ENCODE peak calls at places on chromosome 16, in nine cellular contexts. One of them, this sample, is unnamed.

GRCh38 chr16:59432934-59433333 is 698.8 kb upstream of the GOT2 start:
- DNase-seq in neural progenitor cell: no peak
- DNase-seq in CD14-positive monocyte: no peak
- DNase-seq in HFF-Myc: no peak
- DNase-seq in B cell: no peak
- DNase-seq in glutamatergic neuron: no peak
- DNase-seq in neural crest cell: no peak
- DNase-seq in mesothelial cell of epicardium: no peak
- DNase-seq in right lobe of liver: no peak
- DNase-seq in this sample: no peak

GRCh38 chr16:20901441-20902112 is 1.0 kb downstream of the LYRM1 start:
- DNase-seq in neural progenitor cell: peak
- DNase-seq in CD14-positive monocyte: peak
- DNase-seq in HFF-Myc: no peak
- DNase-seq in B cell: peak
- DNase-seq in glutamatergic neuron: peak
- DNase-seq in neural crest cell: peak
- DNase-seq in mesothelial cell of epicardium: peak
- DNase-seq in right lobe of liver: peak
- DNase-seq in this sample: peak

GRCh38 chr16:46972971-46973456 is 460 bp downstream of the DNAJA2 start:
- DNase-seq in neural progenitor cell: peak
- DNase-seq in CD14-positive monocyte: no peak
- DNase-seq in HFF-Myc: no peak
- DNase-seq in B cell: peak
- DNase-seq in glutamatergic neuron: peak
- DNase-seq in neural crest cell: peak
- DNase-seq in mesothelial cell of epicardium: peak
- DNase-seq in right lobe of liver: peak
- DNase-seq in this sample: no peak

GRCh38 chr16:22786691-22787090 is 27.3 kb upstream of the HS3ST2 start:
- DNase-seq in neural progenitor cell: no peak
- DNase-seq in CD14-positive monocyte: no peak
- DNase-seq in HFF-Myc: no peak
- DNase-seq in B cell: no peak
- DNase-seq in glutamatergic neuron: no peak
- DNase-seq in neural crest cell: no peak
- DNase-seq in mesothelial cell of epicardium: no peak
- DNase-seq in right lobe of liver: no peak
- DNase-seq in this sample: no peak

GRCh38 chr16:62194828-62195227 is 158.6 kb upstream of the CDH8 start:
- DNase-seq in neural progenitor cell: no peak
- DNase-seq in CD14-positive monocyte: no peak
- DNase-seq in HFF-Myc: no peak
- DNase-seq in B cell: no peak
- DNase-seq in glutamatergic neuron: no peak
- DNase-seq in neural crest cell: no peak
- DNase-seq in mesothelial cell of epicardium: no peak
- DNase-seq in right lobe of liver: no peak
- DNase-seq in this sample: no peak

GRCh38 chr16:1825864-1826690 is 548 bp downstream of the HAGH start:
- DNase-seq in neural progenitor cell: peak
- DNase-seq in CD14-positive monocyte: no peak
- DNase-seq in HFF-Myc: no peak
- DNase-seq in B cell: peak
- DNase-seq in glutamatergic neuron: peak
- DNase-seq in neural crest cell: peak
- DNase-seq in mesothelial cell of epicardium: no peak
- DNase-seq in right lobe of liver: peak
- DNase-seq in this sample: peak

GRCh38 chr16:20385844-20386832 is 18.4 kb downstream of the PDILT start:
- DNase-seq in neural progenitor cell: peak
- DNase-seq in CD14-positive monocyte: peak
- DNase-seq in HFF-Myc: peak
- DNase-seq in B cell: peak
- DNase-seq in glutamatergic neuron: peak
- DNase-seq in neural crest cell: peak
- DNase-seq in mesothelial cell of epicardium: peak
- DNase-seq in right lobe of liver: peak
- DNase-seq in this sample: peak

GRCh38 chr16:9463461-9463860 is 372.0 kb downstream of the HAPSTR1 start:
- DNase-seq in neural progenitor cell: no peak
- DNase-seq in CD14-positive monocyte: no peak
- DNase-seq in HFF-Myc: no peak
- DNase-seq in B cell: no peak
- DNase-seq in glutamatergic neuron: no peak
- DNase-seq in neural crest cell: no peak
- DNase-seq in mesothelial cell of epicardium: no peak
- DNase-seq in right lobe of liver: no peak
- DNase-seq in this sample: no peak

GRCh38 chr16:79713609-79714309 is 113.2 kb upstream of the MAF start:
- DNase-seq in neural progenitor cell: no peak
- DNase-seq in CD14-positive monocyte: no peak
- DNase-seq in HFF-Myc: no peak
- DNase-seq in B cell: no peak
- DNase-seq in glutamatergic neuron: no peak
- DNase-seq in neural crest cell: no peak
- DNase-seq in mesothelial cell of epicardium: no peak
- DNase-seq in right lobe of liver: no peak
- DNase-seq in this sample: no peak

GRCh38 chr16:56589141-56590039 is at the start of gene MT3:
- DNase-seq in neural progenitor cell: peak
- DNase-seq in CD14-positive monocyte: no peak
- DNase-seq in HFF-Myc: no peak
- DNase-seq in B cell: no peak
- DNase-seq in glutamatergic neuron: peak
- DNase-seq in neural crest cell: no peak
- DNase-seq in mesothelial cell of epicardium: no peak
- DNase-seq in right lobe of liver: no peak
- DNase-seq in this sample: no peak

GRCh38 chr16:23342083-23342640 is 40.1 kb downstream of the SCNN1B start:
- DNase-seq in neural progenitor cell: no peak
- DNase-seq in CD14-positive monocyte: no peak
- DNase-seq in HFF-Myc: no peak
- DNase-seq in B cell: no peak
- DNase-seq in glutamatergic neuron: no peak
- DNase-seq in neural crest cell: no peak
- DNase-seq in mesothelial cell of epicardium: no peak
- DNase-seq in right lobe of liver: no peak
- DNase-seq in this sample: no peak

GRCh38 chr16:55656695-55657092 is 906 bp downstream of the SLC6A2 start:
- DNase-seq in neural progenitor cell: no peak
- DNase-seq in CD14-positive monocyte: no peak
- DNase-seq in HFF-Myc: no peak
- DNase-seq in B cell: no peak
- DNase-seq in glutamatergic neuron: peak
- DNase-seq in neural crest cell: no peak
- DNase-seq in mesothelial cell of epicardium: no peak
- DNase-seq in right lobe of liver: no peak
- DNase-seq in this sample: no peak

GRCh38 chr16:89863741-89864391 is 9.5 kb upstream of the TCF25 start:
- DNase-seq in neural progenitor cell: no peak
- DNase-seq in CD14-positive monocyte: peak
- DNase-seq in HFF-Myc: no peak
- DNase-seq in B cell: peak
- DNase-seq in glutamatergic neuron: peak
- DNase-seq in neural crest cell: no peak
- DNase-seq in mesothelial cell of epicardium: no peak
- DNase-seq in right lobe of liver: peak
- DNase-seq in this sample: peak

GRCh38 chr16:88799569-88800276 is 3.9 kb upstream of the CDT1 start:
- DNase-seq in neural progenitor cell: no peak
- DNase-seq in CD14-positive monocyte: no peak
- DNase-seq in HFF-Myc: no peak
- DNase-seq in B cell: peak
- DNase-seq in glutamatergic neuron: no peak
- DNase-seq in neural crest cell: no peak
- DNase-seq in mesothelial cell of epicardium: no peak
- DNase-seq in right lobe of liver: no peak
- DNase-seq in this sample: no peak

GRCh38 chr16:86886651-86887050 is 308.3 kb downstream of the FOXL1 start:
- DNase-seq in neural progenitor cell: no peak
- DNase-seq in CD14-positive monocyte: no peak
- DNase-seq in HFF-Myc: no peak
- DNase-seq in B cell: no peak
- DNase-seq in glutamatergic neuron: no peak
- DNase-seq in neural crest cell: no peak
- DNase-seq in mesothelial cell of epicardium: no peak
- DNase-seq in right lobe of liver: no peak
- DNase-seq in this sample: no peak

GRCh38 chr16:57585051-57585687 is 42.7 kb downstream of the ADGRG5 start:
- DNase-seq in neural progenitor cell: no peak
- DNase-seq in CD14-positive monocyte: no peak
- DNase-seq in HFF-Myc: no peak
- DNase-seq in B cell: no peak
- DNase-seq in glutamatergic neuron: no peak
- DNase-seq in neural crest cell: no peak
- DNase-seq in mesothelial cell of epicardium: no peak
- DNase-seq in right lobe of liver: no peak
- DNase-seq in this sample: no peak

GRCh38 chr16:10093564-10093963 is 88.7 kb downstream of the GRIN2A start:
- DNase-seq in neural progenitor cell: no peak
- DNase-seq in CD14-positive monocyte: no peak
- DNase-seq in HFF-Myc: no peak
- DNase-seq in B cell: no peak
- DNase-seq in glutamatergic neuron: no peak
- DNase-seq in neural crest cell: no peak
- DNase-seq in mesothelial cell of epicardium: no peak
- DNase-seq in right lobe of liver: no peak
- DNase-seq in this sample: no peak

GRCh38 chr16:56609463-56609921 is 1.1 kb downstream of the MT2A start:
- DNase-seq in neural progenitor cell: peak
- DNase-seq in CD14-positive monocyte: peak
- DNase-seq in HFF-Myc: no peak
- DNase-seq in B cell: peak
- DNase-seq in glutamatergic neuron: no peak
- DNase-seq in neural crest cell: no peak
- DNase-seq in mesothelial cell of epicardium: peak
- DNase-seq in right lobe of liver: peak
- DNase-seq in this sample: peak

DNA sequence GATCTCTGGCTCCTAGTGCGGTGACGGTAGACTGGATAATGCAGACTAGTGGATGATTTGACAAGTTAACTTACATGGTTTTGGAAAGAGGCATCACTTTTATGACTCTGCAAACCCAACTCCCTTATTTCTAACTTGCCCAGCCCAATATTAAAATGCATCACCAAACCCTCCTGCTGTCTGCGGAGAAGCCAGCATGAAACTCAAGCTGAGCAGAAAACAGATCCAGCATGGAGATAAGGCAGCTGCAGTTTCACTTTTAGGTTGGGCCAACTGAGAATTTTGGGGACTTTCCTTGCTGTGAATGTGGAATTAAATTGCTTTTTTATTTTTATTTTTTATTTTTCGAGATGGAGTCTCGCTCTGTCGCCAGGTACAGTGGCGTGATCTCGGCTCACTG is 27.8 kb downstream of the CDH1 start:
- DNase-seq in neural progenitor cell: no peak
- DNase-seq in CD14-positive monocyte: no peak
- DNase-seq in HFF-Myc: no peak
- DNase-seq in B cell: no peak
- DNase-seq in glutamatergic neuron: no peak
- DNase-seq in neural crest cell: no peak
- DNase-seq in mesothelial cell of epicardium: no peak
- DNase-seq in right lobe of liver: no peak
- DNase-seq in this sample: peak
- TF ChIP-seq CTCF in neural progenitor cell: no peak
- TF ChIP-seq CTCF in CD14-positive monocyte: no peak
- TF ChIP-seq CTCF in HFF-Myc: no peak
- TF ChIP-seq CTCF in B cell: no peak
- TF ChIP-seq CTCF in glutamatergic neuron: no peak
- TF ChIP-seq CTCF in neural crest cell: no peak
- TF ChIP-seq CTCF in mesothelial cell of epicardium: no peak
- TF ChIP-seq CTCF in right lobe of liver: no peak
- TF ChIP-seq CTCF in this sample: no peak

GRCh38 chr16:77722315-77723107 is at the start of gene NUDT7:
- DNase-seq in neural progenitor cell: peak
- DNase-seq in CD14-positive monocyte: peak
- DNase-seq in HFF-Myc: peak
- DNase-seq in B cell: peak
- DNase-seq in glutamatergic neuron: peak
- DNase-seq in neural crest cell: peak
- DNase-seq in mesothelial cell of epicardium: peak
- DNase-seq in right lobe of liver: peak
- DNase-seq in this sample: peak
- TF ChIP-seq CTCF in neural progenitor cell: peak
- TF ChIP-seq CTCF in CD14-positive monocyte: no peak
- TF ChIP-seq CTCF in HFF-Myc: no peak
- TF ChIP-seq CTCF in B cell: no peak
- TF ChIP-seq CTCF in glutamatergic neuron: no peak
- TF ChIP-seq CTCF in neural crest cell: no peak
- TF ChIP-seq CTCF in mesothelial cell of epicardium: no peak
- TF ChIP-seq CTCF in right lobe of liver: peak
- TF ChIP-seq CTCF in this sample: no peak

GRCh38 chr16:13968835-13969234 is 48.9 kb downstream of the ERCC4 start:
- DNase-seq in neural progenitor cell: peak
- DNase-seq in CD14-positive monocyte: no peak
- DNase-seq in HFF-Myc: no peak
- DNase-seq in B cell: no peak
- DNase-seq in glutamatergic neuron: no peak
- DNase-seq in neural crest cell: no peak
- DNase-seq in mesothelial cell of epicardium: no peak
- DNase-seq in right lobe of liver: no peak
- DNase-seq in this sample: no peak
- TF ChIP-seq CTCF in neural progenitor cell: peak
- TF ChIP-seq CTCF in CD14-positive monocyte: no peak
- TF ChIP-seq CTCF in HFF-Myc: no peak
- TF ChIP-seq CTCF in B cell: no peak
- TF ChIP-seq CTCF in glutamatergic neuron: no peak
- TF ChIP-seq CTCF in neural crest cell: no peak
- TF ChIP-seq CTCF in mesothelial cell of epicardium: no peak
- TF ChIP-seq CTCF in right lobe of liver: no peak
- TF ChIP-seq CTCF in this sample: no peak

GRCh38 chr16:28846080-28846932 is at the start of gene TUFM:
- DNase-seq in neural progenitor cell: peak
- DNase-seq in CD14-positive monocyte: peak
- DNase-seq in HFF-Myc: peak
- DNase-seq in B cell: peak
- DNase-seq in glutamatergic neuron: peak
- DNase-seq in neural crest cell: peak
- DNase-seq in mesothelial cell of epicardium: peak
- DNase-seq in right lobe of liver: peak
- DNase-seq in this sample: peak
- TF ChIP-seq CTCF in neural progenitor cell: peak
- TF ChIP-seq CTCF in CD14-positive monocyte: peak
- TF ChIP-seq CTCF in HFF-Myc: peak
- TF ChIP-seq CTCF in B cell: peak
- TF ChIP-seq CTCF in glutamatergic neuron: peak
- TF ChIP-seq CTCF in neural crest cell: peak
- TF ChIP-seq CTCF in mesothelial cell of epicardium: peak
- TF ChIP-seq CTCF in right lobe of liver: peak
- TF ChIP-seq CTCF in this sample: peak

DNA sequence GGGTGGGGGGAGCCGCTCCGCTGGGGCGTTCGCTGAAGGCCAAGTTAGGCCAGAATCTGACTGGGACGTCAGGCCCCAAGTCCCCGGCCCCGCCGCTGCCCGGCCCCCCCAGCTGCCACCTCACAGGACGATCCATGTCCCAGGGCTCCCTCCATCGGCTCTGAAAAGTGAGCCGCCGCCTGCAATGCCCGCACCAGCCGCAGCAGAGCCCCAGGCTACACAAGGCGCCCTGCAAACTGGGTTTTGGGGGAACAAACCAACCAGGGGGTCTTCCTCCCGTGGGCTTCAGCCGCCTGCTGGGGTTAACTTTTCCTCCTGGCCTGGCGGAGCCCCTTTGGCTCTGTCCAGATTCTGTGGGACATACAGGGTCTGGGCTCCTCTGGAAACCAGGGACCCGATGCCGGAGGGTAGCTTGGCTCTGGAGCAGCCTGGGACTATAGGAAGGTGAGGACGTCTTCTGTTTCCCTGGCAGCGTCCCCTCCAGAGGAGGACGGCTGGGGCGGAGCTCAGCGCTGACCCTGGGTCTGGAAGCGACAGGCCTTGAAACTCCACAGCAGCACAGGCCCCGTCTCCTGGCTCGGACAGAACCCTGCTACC is 835 bp downstream of the NME4 start:
- DNase-seq in neural progenitor cell: peak
- DNase-seq in CD14-positive monocyte: peak
- DNase-seq in HFF-Myc: peak
- DNase-seq in B cell: peak
- DNase-seq in glutamatergic neuron: peak
- DNase-seq in neural crest cell: peak
- DNase-seq in mesothelial cell of epicardium: peak
- DNase-seq in right lobe of liver: peak
- DNase-seq in this sample: no peak
- TF ChIP-seq CTCF in neural progenitor cell: peak
- TF ChIP-seq CTCF in CD14-positive monocyte: peak
- TF ChIP-seq CTCF in HFF-Myc: no peak
- TF ChIP-seq CTCF in B cell: peak
- TF ChIP-seq CTCF in glutamatergic neuron: no peak
- TF ChIP-seq CTCF in neural crest cell: peak
- TF ChIP-seq CTCF in mesothelial cell of epicardium: peak
- TF ChIP-seq CTCF in right lobe of liver: peak
- TF ChIP-seq CTCF in this sample: no peak